ENCODE peak calls at places on chromosomes 11 and 22, in seven cellular contexts. H is transverse colon, M is heart left ventricle, P is spleen, U is A549, R is testis, A is stomach. W is an unnamed sample. For H3K4me1, the result is how much of the 10 kb centered on the place peaks cover.

GRCh38 chr11:60944504-60945294 is 7.3 kb downstream of the SLC15A3 start:
- DNase-seq in H (no peak), M (no peak), P (no peak), U (peak), R (no peak), A (no peak), W (no peak)

GRCh38 chr11:28627690-28628255 is 519.6 kb downstream of the METTL15 start:
- DNase-seq in H (no peak), M (no peak), P (no peak), U (no peak), R (no peak), A (no peak), W (no peak)

GRCh38 chr22:21714059-21714770 is 21.4 kb downstream of the YPEL1 start:
- DNase-seq in H (no peak), M (no peak), P (no peak), U (no peak), R (no peak), A (peak), W (no peak)

GRCh38 chr22:19681863-19682245 is 32.4 kb upstream of the SEPTIN5 start:
- DNase-seq in H (no peak), M (no peak), P (no peak), U (no peak), R (no peak), A (no peak), W (no peak)

GRCh38 chr11:122720482-122720881 is 65.0 kb downstream of the UBASH3B start:
- DNase-seq in H (no peak), M (no peak), P (no peak), U (no peak), R (no peak), A (no peak), W (no peak)

GRCh38 chr22:21589415-21589814 is 21.9 kb downstream of the UBE2L3 start:
- DNase-seq in H (no peak), M (no peak), P (no peak), U (no peak), R (no peak), A (no peak), W (no peak)

GRCh38 chr11:115942043-115942442 is 437.8 kb upstream of the CADM1 start:
- DNase-seq in H (no peak), M (no peak), P (no peak), U (no peak), R (no peak), A (no peak), W (no peak)

GRCh38 chr11:45021001-45021400 is 70.3 kb upstream of the TP53I11 start:
- DNase-seq in H (no peak), M (peak), P (no peak), U (no peak), R (peak), A (no peak), W (no peak)

GRCh38 chr11:57762235-57762866 is 749 bp downstream of the CTNND1 start:
- DNase-seq in H (peak), M (no peak), P (no peak), U (no peak), R (peak), A (no peak), W (no peak)

GRCh38 chr22:49953680-49954344 is 6.8 kb upstream of the PIM3 start:
- DNase-seq in H (no peak), M (no peak), P (no peak), U (no peak), R (no peak), A (no peak), W (no peak)

GRCh38 chr11:92061648-92062047 is 163.0 kb upstream of the FAT3 start:
- DNase-seq in H (no peak), M (no peak), P (no peak), U (no peak), R (no peak), A (no peak), W (no peak)

GRCh38 chr22:28027453-28028448 is 108.7 kb upstream of the PITPNB start:
- DNase-seq in H (no peak), M (no peak), P (peak), U (no peak), R (peak), A (no peak), W (no peak)

GRCh38 chr22:33018232-33018864 is 39.8 kb downstream of the SYN3 start:
- DNase-seq in H (peak), M (peak), P (no peak), U (peak), R (peak), A (peak), W (peak)

GRCh38 chr11:134581966-134582787 is 170.1 kb upstream of the B3GAT1 start:
- DNase-seq in H (no peak), M (no peak), P (no peak), U (no peak), R (no peak), A (no peak), W (no peak)

GRCh38 chr11:104191124-104191523 is 27.2 kb upstream of the PDGFD start:
- DNase-seq in H (no peak), M (no peak), P (no peak), U (no peak), R (no peak), A (no peak), W (no peak)

GRCh38 chr22:50399751-50400331 is 56.7 kb downstream of the PPP6R2 start:
- DNase-seq in H (peak), M (peak), P (peak), U (peak), R (peak), A (peak), W (peak)

GRCh38 chr11:71283960-71284359 is 31.6 kb upstream of the SHANK2 start:
- DNase-seq in H (peak), M (no peak), P (peak), U (no peak), R (no peak), A (peak), W (no peak)

GRCh38 chr11:56394381-56394780 is 18.1 kb upstream of the OR5AL1 start:
- DNase-seq in H (no peak), M (no peak), P (no peak), U (no peak), R (no peak), A (no peak), W (no peak)

GRCh38 chr11:130781906-130782305 is 134.4 kb downstream of the SNX19 start:
- DNase-seq in H (no peak), M (no peak), P (no peak), U (peak), R (no peak), A (no peak), W (no peak)

GRCh38 chr22:36463783-36464184 is 17.7 kb downstream of the TXN2 start:
- DNase-seq in H (no peak), M (peak), P (peak), U (no peak), R (no peak), A (no peak), W (no peak)

GRCh38 chr11:14320020-14320419 is 39.0 kb downstream of the RRAS2 start:
- DNase-seq in H (peak), M (no peak), P (peak), U (no peak), R (no peak), A (no peak), W (peak)

GRCh38 chr11:24585192-24585591 is 88.3 kb downstream of the LUZP2 start:
- DNase-seq in H (no peak), M (no peak), P (no peak), U (peak), R (no peak), A (no peak), W (no peak)

GRCh38 chr11:125155100-125155444 is 9.5 kb upstream of the PKNOX2 start:
- DNase-seq in H (no peak), M (no peak), P (no peak), U (no peak), R (no peak), A (no peak), W (no peak)

GRCh38 chr11:121443688-121444275 is 8.3 kb upstream of the SORL1 start:
- DNase-seq in H (no peak), M (no peak), P (no peak), U (no peak), R (no peak), A (no peak), W (no peak)

GRCh38 chr22:38751422-38752346 is 4.1 kb downstream of the SUN2 start:
- DNase-seq in H (peak), M (no peak), P (peak), U (no peak), R (no peak), A (peak), W (no peak)

GRCh38 chr11:60870276-60870675 is 2.9 kb downstream of the ZP1 start:
- DNase-seq in H (no peak), M (no peak), P (peak), U (no peak), R (peak), A (no peak), W (no peak)

GRCh38 chr22:28917747-28918543 is 34.6 kb downstream of the ZNRF3 start:
- DNase-seq in H (peak), M (peak), P (no peak), U (peak), R (no peak), A (peak), W (no peak)

GRCh38 chr22:50606126-50606525 is 5.5 kb downstream of the MAPK8IP2 start:
- DNase-seq in H (no peak), M (no peak), P (no peak), U (no peak), R (no peak), A (no peak), W (no peak)

GRCh38 chr11:133249065-133249464 is 283.2 kb downstream of the OPCML start:
- DNase-seq in H (no peak), M (no peak), P (no peak), U (no peak), R (no peak), A (no peak), W (no peak)
- TF ChIP-seq POLR2A in H (no peak), M (no peak), P (no peak), U (no peak), R (no peak), A (no peak), W (no peak)

DNA sequence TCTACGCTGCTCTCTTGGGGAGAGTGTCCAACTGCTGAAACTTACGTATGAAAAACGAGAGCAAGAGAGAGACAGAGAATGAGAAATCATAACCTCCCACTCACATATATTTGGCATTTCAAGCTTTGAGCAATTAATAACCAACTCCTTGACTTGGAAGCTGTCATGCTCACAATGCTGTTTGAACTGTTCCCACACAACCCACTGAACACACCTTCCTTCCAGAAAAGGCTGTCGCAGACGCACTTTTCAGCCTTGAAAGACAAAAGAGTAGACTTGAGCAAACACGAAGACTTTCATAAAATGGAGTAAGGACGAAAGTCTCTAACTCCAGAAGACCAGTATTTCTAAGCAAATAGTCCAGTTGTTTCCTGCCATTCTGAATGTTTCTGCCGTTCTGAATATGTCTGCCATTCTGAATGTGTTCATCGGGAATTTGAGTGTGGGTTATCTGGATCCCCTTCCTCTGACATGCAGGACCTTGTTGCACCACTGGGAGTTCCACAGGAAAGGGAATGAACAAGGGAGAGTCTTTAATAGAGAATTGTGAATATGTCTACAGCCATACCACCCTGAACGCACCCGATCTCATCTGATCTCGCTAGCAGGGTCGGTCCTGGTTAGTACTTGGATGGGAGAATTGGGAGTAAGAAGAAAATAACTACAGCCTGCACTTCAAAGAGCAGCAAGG is 86.2 kb upstream of the BARX2 start:
- DNase-seq in H (no peak), M (no peak), P (no peak), U (no peak), R (no peak), A (no peak), W (no peak)
- TF ChIP-seq CTCF in H (no peak), M (no peak), P (no peak), U (no peak), R (no peak), A (no peak), W (no peak)

GRCh38 chr11:75966546-75967287 is 151.7 kb downstream of the UVRAG start:
- DNase-seq in H (no peak), M (no peak), P (no peak), U (peak), R (no peak), A (no peak), W (no peak)

GRCh38 chr11:75968021-75968685 is 153.1 kb downstream of the UVRAG start:
- DNase-seq in H (no peak), M (no peak), P (no peak), U (no peak), R (no peak), A (no peak), W (no peak)

DNA sequence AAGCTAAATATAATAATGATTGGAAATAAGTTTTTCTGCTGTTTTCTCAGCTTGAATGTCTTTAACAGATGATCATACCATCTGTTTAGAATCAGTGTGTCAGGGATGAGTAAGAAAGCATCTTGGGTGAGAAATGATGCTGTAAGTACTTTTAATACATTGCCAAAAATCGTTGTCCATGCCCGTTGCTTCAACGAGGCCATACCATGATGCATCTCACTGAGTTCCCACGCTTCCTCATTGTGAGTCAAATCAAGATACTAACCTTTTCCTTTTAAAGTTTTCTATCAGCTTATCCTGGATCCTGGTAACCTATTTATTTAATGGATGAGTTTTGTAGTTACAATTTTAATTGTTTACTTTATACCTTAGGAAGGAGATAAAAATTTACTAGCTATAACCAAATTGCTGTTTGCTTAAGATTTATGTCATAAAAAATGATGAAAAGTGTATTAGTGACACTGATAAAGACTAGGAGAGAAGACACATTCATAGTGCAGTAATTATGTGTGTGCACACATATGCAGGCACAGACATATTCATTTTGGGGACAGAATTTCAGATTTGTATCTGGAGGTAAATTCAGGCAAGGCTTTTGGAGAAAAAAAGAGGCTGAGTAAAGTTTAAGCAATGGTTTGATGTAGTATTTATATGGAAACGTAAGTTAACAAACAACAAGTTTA is 154.8 kb downstream of the UVRAG start:
- DNase-seq in H (no peak), M (no peak), P (no peak), U (peak), R (no peak), A (no peak), W (no peak)
- H3K4me1 ChIP-seq in H (under half), M (under half), P (under half), U (under half), R (under half), A (under half), W (under half)

GRCh38 chr11:118909619-118910308 is 16.0 kb downstream of the BCL9L start:
- DNase-seq in H (no peak), M (no peak), P (peak), U (no peak), R (no peak), A (no peak), W (no peak)

GRCh38 chr11:118911880-118912741 is 13.6 kb downstream of the BCL9L start:
- DNase-seq in H (peak), M (peak), P (peak), U (peak), R (peak), A (no peak), W (peak)

GRCh38 chr11:118912742-118913410 is 12.8 kb downstream of the BCL9L start:
- DNase-seq in H (peak), M (no peak), P (peak), U (peak), R (no peak), A (no peak), W (peak)

GRCh38 chr11:118910309-118911112 is 15.2 kb downstream of the BCL9L start:
- DNase-seq in H (peak), M (peak), P (peak), U (peak), R (peak), A (peak), W (no peak)

DNA sequence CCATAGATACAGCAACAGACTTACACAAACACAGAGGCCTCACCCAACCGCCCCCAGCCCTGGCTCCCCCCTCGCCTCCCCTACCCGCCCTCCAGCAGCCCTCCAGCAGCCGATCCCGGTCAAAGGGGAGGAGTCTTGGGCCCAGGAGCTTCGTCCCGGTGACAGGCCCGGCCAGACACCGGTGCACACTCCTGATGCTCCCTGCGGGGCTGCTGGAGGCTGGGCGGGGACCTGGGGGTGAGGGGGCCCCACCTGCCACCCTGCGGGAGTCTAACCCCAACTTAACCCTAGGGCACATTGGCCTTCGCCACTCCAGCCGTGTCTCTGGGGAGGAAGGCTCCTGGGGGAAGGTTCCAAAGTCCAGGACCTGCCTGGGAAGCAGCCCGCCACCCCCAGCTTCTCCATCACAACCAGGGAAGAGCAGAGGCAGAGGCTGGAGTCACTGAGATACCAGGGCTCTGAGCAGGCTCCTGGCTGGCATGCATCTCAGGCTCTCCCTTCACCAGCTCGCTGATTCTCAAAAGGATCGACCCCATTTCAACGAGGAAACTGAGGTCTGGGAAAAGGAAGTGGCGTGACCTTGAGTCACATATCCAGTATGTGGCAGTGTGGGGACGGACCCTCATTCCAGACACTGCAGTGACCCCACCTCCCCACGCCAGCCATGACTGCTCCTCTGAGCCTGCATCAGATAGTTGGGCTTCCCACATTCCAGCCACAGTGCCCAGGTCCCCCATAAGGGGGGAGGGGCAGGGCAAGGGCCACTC is 14.4 kb downstream of the BCL9L start:
- DNase-seq in H (peak), M (no peak), P (peak), U (peak), R (no peak), A (no peak), W (no peak)
- TF ChIP-seq POLR2A in H (no peak), M (no peak), P (no peak), U (no peak), R (no peak), A (no peak), W (no peak)

DNA sequence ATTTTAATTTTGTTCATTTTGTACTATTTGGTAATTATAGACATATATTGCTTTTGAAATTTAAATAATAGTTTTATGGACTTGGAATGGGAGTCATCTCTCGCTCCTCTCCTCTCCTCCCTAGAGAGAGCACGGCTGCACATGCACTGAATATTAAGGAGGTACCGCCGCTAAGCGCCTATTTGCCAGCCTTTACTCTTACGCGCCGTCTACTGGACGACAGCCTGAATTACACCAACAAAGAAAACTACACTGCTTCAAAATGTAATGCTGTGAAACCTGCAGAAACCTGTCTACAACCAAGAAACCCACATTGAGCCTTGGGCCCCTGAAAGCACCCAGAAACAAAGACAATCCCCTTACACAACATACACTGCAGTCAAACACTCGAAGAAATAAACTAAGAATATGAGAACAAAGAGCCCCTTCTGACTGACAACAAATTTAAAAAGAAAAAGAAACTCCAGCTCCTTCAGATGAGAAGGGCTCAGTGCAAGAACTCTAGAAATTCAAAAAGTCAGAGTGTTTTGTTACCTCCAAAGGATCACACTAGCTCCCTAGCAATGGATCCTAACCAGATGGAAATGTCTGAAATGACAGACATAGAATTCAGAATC is 737.2 kb downstream of the LRRC4C start:
- DNase-seq in H (no peak), M (no peak), P (no peak), U (peak), R (peak), A (no peak), W (no peak)
- TF ChIP-seq CTCF in H (no peak), M (no peak), P (no peak), U (peak), R (peak), A (peak), W (no peak)

GRCh38 chr11:2731285-2732125 is 31.7 kb upstream of the KCNQ1OT1 start:
- DNase-seq in H (no peak), M (no peak), P (no peak), U (no peak), R (no peak), A (no peak), W (no peak)
- H3K4me1 ChIP-seq in H (under half), M (under half), P (under half), U (under half), R (under half), A (under half), W (under half)

DNA sequence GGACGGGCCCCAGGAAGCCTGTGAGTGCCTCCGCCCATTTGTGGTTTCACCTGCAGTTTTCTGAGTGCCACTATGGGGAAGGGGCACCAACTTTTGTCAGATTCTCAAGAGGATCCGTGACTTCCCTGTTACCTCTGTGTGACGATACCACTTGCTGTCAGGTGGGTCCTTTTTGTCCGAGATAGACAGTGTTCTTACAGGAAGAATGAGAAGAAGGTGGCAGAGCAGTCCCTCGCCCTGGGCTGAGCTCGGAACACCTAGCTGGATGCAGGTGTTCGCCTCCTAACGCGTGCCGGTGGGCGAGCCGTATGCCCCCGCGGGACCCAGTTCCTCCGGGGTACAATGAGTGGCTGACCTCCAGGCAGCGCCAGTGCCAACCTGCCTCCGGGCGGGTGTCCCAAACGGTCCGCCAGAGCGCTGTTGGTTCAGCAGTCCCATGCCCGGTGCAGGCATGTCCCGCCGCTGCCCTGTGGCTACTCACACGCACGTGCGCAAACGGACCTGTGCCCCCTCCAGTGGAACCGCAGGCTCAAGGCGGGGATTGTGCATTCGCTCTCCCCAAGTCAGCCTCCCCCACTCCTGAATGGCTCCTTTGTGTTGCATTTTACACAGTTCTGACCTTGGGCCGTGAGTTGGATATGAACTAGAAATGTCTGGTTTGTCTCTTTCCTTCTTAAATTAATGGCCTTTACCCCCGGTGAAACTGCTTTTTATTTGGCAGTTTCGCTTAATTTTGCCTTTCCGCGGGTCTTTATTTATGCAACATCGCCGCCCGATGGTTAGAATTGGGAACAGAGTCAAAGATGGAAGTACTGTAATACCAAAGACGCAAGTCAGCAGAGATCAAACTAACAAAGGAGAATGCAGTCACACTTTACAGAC is 1.1 kb upstream of the ABTB2 start:
- DNase-seq in H (peak), M (peak), P (peak), U (peak), R (peak), A (peak), W (peak)
- TF ChIP-seq POLR2A in H (no peak), M (no peak), P (no peak), U (no peak), R (no peak), A (no peak), W (no peak)

W was measured in Peyer's patch.